ENCODE peak calls at places on chromosomes 12 and 14, in ten cellular contexts. A, M, B, X, U, K, T, S, W and P are unnamed samples.

GRCh38 chr12:112978163-112979081 is at the start of gene OAS2:
- DNase-seq in A (peak; percentile 31), M (peak; percentile 86), B (peak; percentile 48), X (no peak), U (peak; percentile 84), K (no peak), T (no peak), S (no peak), W (no peak), P (peak; percentile 68)

GRCh38 chr14:34843011-34843554 is 32.1 kb downstream of the BAZ1A start:
- DNase-seq in A (peak; percentile 100), M (peak; percentile 10), B (peak; percentile 86), X (no peak), U (peak; percentile 68), K (peak; percentile 32), T (no peak), S (no peak), W (no peak), P (no peak)

GRCh38 chr12:48969847-48970701 is 1.5 kb downstream of the WNT10B start:
- DNase-seq in A (no peak), M (peak; percentile 77), B (no peak), X (no peak), U (no peak), K (no peak), T (no peak), S (no peak), W (no peak), P (no peak)

GRCh38 chr12:126890097-126890496 is 1376.9 kb upstream of the TMEM132C start:
- DNase-seq in A (no peak), M (no peak), B (no peak), X (no peak), U (no peak), K (no peak), T (no peak), S (no peak), W (no peak), P (no peak)

GRCh38 chr12:96501139-96501741 is 11.9 kb downstream of the CFAP54 start:
- DNase-seq in A (peak; percentile 92), M (peak; percentile 25), B (peak; percentile 61), X (no peak), U (peak; percentile 67), K (peak; percentile 77), T (no peak), S (peak; percentile 48), W (peak; percentile 70), P (no peak)

GRCh38 chr14:78595797-78596196 is 425.6 kb downstream of the NRXN3 start:
- DNase-seq in A (no peak), M (no peak), B (no peak), X (no peak), U (no peak), K (no peak), T (no peak), S (peak; percentile 33), W (no peak), P (no peak)

GRCh38 chr14:56378046-56378445 is 201.6 kb upstream of the TMEM260 start:
- DNase-seq in A (no peak), M (no peak), B (peak; percentile 3), X (no peak), U (no peak), K (no peak), T (no peak), S (no peak), W (no peak), P (no peak)

GRCh38 chr12:104699489-104700194 is 242.9 kb downstream of the CHST11 start:
- DNase-seq in A (no peak), M (peak; percentile 53), B (peak; percentile 13), X (no peak), U (peak; percentile 50), K (no peak), T (no peak), S (no peak), W (no peak), P (no peak)

GRCh38 chr12:42774238-42774637 is 184.7 kb upstream of the PRICKLE1 start:
- DNase-seq in A (no peak), M (no peak), B (peak; percentile 30), X (no peak), U (no peak), K (no peak), T (no peak), S (no peak), W (no peak), P (no peak)

GRCh38 chr12:117507547-117507946 is 146.1 kb upstream of the NOS1 start:
- DNase-seq in A (no peak), M (no peak), B (no peak), X (no peak), U (no peak), K (no peak), T (no peak), S (no peak), W (no peak), P (no peak)

GRCh38 chr12:53552346-53553327 is 45.4 kb upstream of the NPFF start:
- DNase-seq in A (no peak), M (no peak), B (no peak), X (no peak), U (no peak), K (no peak), T (no peak), S (no peak), W (no peak), P (no peak)

GRCh38 chr12:4908694-4909396 is 860 bp upstream of the KCNA1 start:
- DNase-seq in A (no peak), M (peak; percentile 66), B (no peak), X (no peak), U (no peak), K (no peak), T (no peak), S (peak; percentile 52), W (no peak), P (no peak)

GRCh38 chr12:97552410-97553050 is 89.9 kb downstream of the RMST start:
- DNase-seq in A (peak; percentile 68), M (no peak), B (no peak), X (no peak), U (no peak), K (no peak), T (no peak), S (no peak), W (no peak), P (no peak)

GRCh38 chr14:79661762-79662161 is 549.5 kb downstream of the DIO2 start:
- DNase-seq in A (peak; percentile 22), M (no peak), B (peak; percentile 56), X (no peak), U (no peak), K (no peak), T (no peak), S (no peak), W (no peak), P (no peak)

GRCh38 chr12:78680596-78680995 is 184.0 kb upstream of the SYT1 start:
- DNase-seq in A (no peak), M (no peak), B (no peak), X (no peak), U (no peak), K (no peak), T (no peak), S (no peak), W (no peak), P (no peak)

GRCh38 chr12:124632510-124632909 is 65.1 kb upstream of the NCOR2 start:
- DNase-seq in A (no peak), M (no peak), B (no peak), X (no peak), U (no peak), K (no peak), T (no peak), S (no peak), W (no peak), P (no peak)

GRCh38 chr12:70948976-70949336 is 28.4 kb upstream of the PTPRR start:
- DNase-seq in A (no peak), M (no peak), B (no peak), X (no peak), U (no peak), K (no peak), T (no peak), S (no peak), W (no peak), P (no peak)

GRCh38 chr12:95908573-95908972 is 33.8 kb downstream of the CCDC38 start:
- DNase-seq in A (no peak), M (no peak), B (peak; percentile 52), X (no peak), U (peak; percentile 58), K (no peak), T (no peak), S (no peak), W (no peak), P (no peak)

GRCh38 chr12:50925342-50925651 is 27.0 kb upstream of the HIGD1C start:
- DNase-seq in A (no peak), M (no peak), B (no peak), X (no peak), U (no peak), K (no peak), T (no peak), S (no peak), W (no peak), P (no peak)

GRCh38 chr12:102848832-102849231 is 68.2 kb downstream of the PAH start:
- DNase-seq in A (no peak), M (no peak), B (no peak), X (no peak), U (no peak), K (no peak), T (no peak), S (no peak), W (no peak), P (no peak)

GRCh38 chr14:68312884-68313725 is 479.8 kb downstream of the ZFP36L1 start:
- DNase-seq in A (no peak), M (peak; percentile 62), B (no peak), X (no peak), U (no peak), K (no peak), T (no peak), S (no peak), W (no peak), P (no peak)

GRCh38 chr14:86654558-86655184 is 1124.7 kb downstream of the FLRT2 start:
- DNase-seq in A (peak; percentile 13), M (no peak), B (peak; percentile 26), X (peak; percentile 49), U (peak; percentile 7), K (peak; percentile 7), T (no peak), S (peak; percentile 75), W (peak; percentile 0), P (no peak)
- TF ChIP-seq CTCF in A (peak; percentile 20), M (no peak), B (peak; percentile 36), X (no peak), U (peak; percentile 34), K (peak; percentile 39), T (no peak), S (peak; percentile 87), W (peak; percentile 33), P (peak; percentile 68)

GRCh38 chr14:72617391-72618011 is 276.4 kb downstream of the DPF3 start:
- DNase-seq in A (no peak), M (no peak), B (no peak), X (no peak), U (no peak), K (no peak), T (no peak), S (no peak), W (no peak), P (no peak)
- TF ChIP-seq CTCF in A (no peak), M (no peak), B (no peak), X (no peak), U (no peak), K (no peak), T (no peak), S (no peak), W (no peak), P (no peak)

GRCh38 chr14:81625343-81625742 is 91.7 kb upstream of the SEL1L start:
- DNase-seq in A (peak; percentile 48), M (peak; percentile 40), B (no peak), X (no peak), U (peak; percentile 1), K (peak; percentile 8), T (no peak), S (no peak), W (peak; percentile 15), P (no peak)
- TF ChIP-seq CTCF in A (peak; percentile 20), M (no peak), B (no peak), X (no peak), U (peak; percentile 21), K (peak; percentile 58), T (peak; percentile 64), S (no peak), W (peak; percentile 56), P (no peak)

GRCh38 chr14:76509291-76509690 is 133.4 kb downstream of the ESRRB start:
- DNase-seq in A (no peak), M (no peak), B (no peak), X (no peak), U (no peak), K (no peak), T (no peak), S (no peak), W (no peak), P (no peak)
- TF ChIP-seq CTCF in A (no peak), M (no peak), B (no peak), X (no peak), U (no peak), K (no peak), T (no peak), S (no peak), W (no peak), P (no peak)